ENCODE peak calls at places on chromosome 1, in five cellular contexts. One of them, this sample, is unnamed.

GRCh38 chr1:156664046-156664948 is 12.9 kb downstream of the NES start:
- DNase-seq in PC-3: no peak
- DNase-seq in fibroblast of mammary gland: no peak
- DNase-seq in left ventricle myocardium inferior: no peak
- DNase-seq in GM12878: no peak
- DNase-seq in this sample: no peak

GRCh38 chr1:243819438-243819839 is 30.6 kb downstream of the AKT3 start:
- DNase-seq in GM12878: no peak
- DNase-seq in left ventricle myocardium inferior: no peak
- DNase-seq in fibroblast of mammary gland: no peak
- DNase-seq in PC-3: no peak
- DNase-seq in this sample: no peak

GRCh38 chr1:242828828-242829227 is 304.3 kb upstream of the PLD5 start:
- DNase-seq in fibroblast of mammary gland: no peak
- DNase-seq in PC-3: no peak
- DNase-seq in left ventricle myocardium inferior: no peak
- DNase-seq in GM12878: no peak
- DNase-seq in this sample: no peak

GRCh38 chr1:58882322-58882951 is 98.6 kb upstream of the JUN start:
- DNase-seq in PC-3: no peak
- DNase-seq in GM12878: no peak
- DNase-seq in left ventricle myocardium inferior: no peak
- DNase-seq in fibroblast of mammary gland: no peak
- DNase-seq in this sample: no peak

GRCh38 chr1:153122831-153123421 is 9.6 kb upstream of the SPRR2F start:
- DNase-seq in left ventricle myocardium inferior: no peak
- DNase-seq in PC-3: peak; percentile 95
- DNase-seq in GM12878: peak; percentile 40
- DNase-seq in fibroblast of mammary gland: no peak
- DNase-seq in this sample: no peak

GRCh38 chr1:36653850-36654249 is 171.1 kb upstream of the CSF3R start:
- DNase-seq in fibroblast of mammary gland: peak; percentile 7
- DNase-seq in GM12878: no peak
- DNase-seq in PC-3: peak; percentile 5
- DNase-seq in left ventricle myocardium inferior: peak; percentile 58
- DNase-seq in this sample: peak; percentile 77

GRCh38 chr1:1892079-1892762 is 1.3 kb upstream of the GNB1 start:
- DNase-seq in fibroblast of mammary gland: no peak
- DNase-seq in PC-3: no peak
- DNase-seq in left ventricle myocardium inferior: no peak
- DNase-seq in GM12878: no peak
- DNase-seq in this sample: no peak

GRCh38 chr1:117590273-117590925 is 15.4 kb upstream of the TENT5C start:
- DNase-seq in fibroblast of mammary gland: no peak
- DNase-seq in PC-3: peak; percentile 6
- DNase-seq in left ventricle myocardium inferior: no peak
- DNase-seq in GM12878: no peak
- DNase-seq in this sample: no peak

GRCh38 chr1:59971464-59971911 is 44.9 kb upstream of the CYP2J2 start:
- DNase-seq in PC-3: peak; percentile 76
- DNase-seq in GM12878: no peak
- DNase-seq in left ventricle myocardium inferior: peak; percentile 55
- DNase-seq in fibroblast of mammary gland: peak; percentile 62
- DNase-seq in this sample: peak; percentile 64

GRCh38 chr1:94720091-94720793 is 99.9 kb upstream of the SLC44A3 start:
- DNase-seq in PC-3: no peak
- DNase-seq in fibroblast of mammary gland: no peak
- DNase-seq in GM12878: peak; percentile 60
- DNase-seq in left ventricle myocardium inferior: no peak
- DNase-seq in this sample: no peak

GRCh38 chr1:196546272-196547245 is 61.7 kb downstream of the KCNT2 start:
- DNase-seq in fibroblast of mammary gland: peak; percentile 78
- DNase-seq in left ventricle myocardium inferior: no peak
- DNase-seq in GM12878: no peak
- DNase-seq in PC-3: no peak
- DNase-seq in this sample: peak; percentile 96

GRCh38 chr1:32695098-32695904 is 7.3 kb downstream of the SYNC start:
- DNase-seq in left ventricle myocardium inferior: peak; percentile 78
- DNase-seq in fibroblast of mammary gland: peak; percentile 69
- DNase-seq in PC-3: peak; percentile 58
- DNase-seq in GM12878: no peak
- DNase-seq in this sample: peak; percentile 64
- TF ChIP-seq CTCF in left ventricle myocardium inferior: no peak
- TF ChIP-seq CTCF in fibroblast of mammary gland: no peak
- TF ChIP-seq CTCF in PC-3: no peak
- TF ChIP-seq CTCF in GM12878: no peak
- TF ChIP-seq CTCF in this sample: no peak

DNA sequence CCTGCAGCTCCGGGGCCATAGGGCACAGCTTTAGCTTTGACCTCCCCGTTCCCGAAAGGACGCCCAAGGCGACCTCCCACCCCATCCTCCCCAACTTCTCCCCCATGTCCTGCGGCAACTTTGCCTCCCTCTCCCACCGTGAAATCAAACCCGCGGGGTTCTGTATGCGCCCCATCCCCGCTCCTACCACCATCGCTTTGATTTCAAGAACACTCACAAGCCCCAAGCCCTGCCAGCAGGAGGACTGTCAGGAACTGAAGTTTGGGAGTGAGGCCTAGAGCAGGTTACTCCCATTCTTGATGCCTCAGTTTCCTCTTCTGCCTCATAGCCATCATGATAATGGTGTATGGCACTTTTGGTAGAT is 2.3 kb downstream of the PTPRU start:
- DNase-seq in PC-3: no peak
- DNase-seq in left ventricle myocardium inferior: no peak
- DNase-seq in GM12878: no peak
- DNase-seq in fibroblast of mammary gland: no peak
- DNase-seq in this sample: no peak
- H3K4me3 ChIP-seq in PC-3: peak overlapping the region; percentile 80
- H3K4me3 ChIP-seq in left ventricle myocardium inferior: peak overlapping the region; percentile 77
- H3K4me3 ChIP-seq in GM12878: no peak overlapping the region
- H3K4me3 ChIP-seq in fibroblast of mammary gland: no peak overlapping the region
- H3K4me3 ChIP-seq in this sample: peak overlapping the region; percentile 55

GRCh38 chr1:174949645-174950044 is 50.1 kb upstream of the CACYBP start:
- DNase-seq in fibroblast of mammary gland: no peak
- DNase-seq in PC-3: no peak
- DNase-seq in left ventricle myocardium inferior: no peak
- DNase-seq in GM12878: no peak
- DNase-seq in this sample: no peak
- TF ChIP-seq CTCF in fibroblast of mammary gland: no peak
- TF ChIP-seq CTCF in PC-3: no peak
- TF ChIP-seq CTCF in left ventricle myocardium inferior: no peak
- TF ChIP-seq CTCF in GM12878: no peak
- TF ChIP-seq CTCF in this sample: no peak

GRCh38 chr1:172638885-172639831 is 19.7 kb upstream of the FASLG start:
- DNase-seq in fibroblast of mammary gland: peak; percentile 96
- DNase-seq in GM12878: peak; percentile 19
- DNase-seq in left ventricle myocardium inferior: no peak
- DNase-seq in PC-3: peak; percentile 100
- DNase-seq in this sample: peak; percentile 69
- H3K4me3 ChIP-seq in fibroblast of mammary gland: no peak overlapping the region
- H3K4me3 ChIP-seq in GM12878: no peak overlapping the region
- H3K4me3 ChIP-seq in left ventricle myocardium inferior: no peak overlapping the region
- H3K4me3 ChIP-seq in PC-3: peak overlapping the region; percentile 36
- H3K4me3 ChIP-seq in this sample: no peak overlapping the region

GRCh38 chr1:96240438-96240837 is 481.1 kb upstream of the PTBP2 start:
- DNase-seq in left ventricle myocardium inferior: no peak
- DNase-seq in fibroblast of mammary gland: no peak
- DNase-seq in PC-3: no peak
- DNase-seq in GM12878: no peak
- DNase-seq in this sample: no peak

GRCh38 chr1:96238426-96238825 is 483.2 kb upstream of the PTBP2 start:
- DNase-seq in GM12878: no peak
- DNase-seq in PC-3: no peak
- DNase-seq in fibroblast of mammary gland: no peak
- DNase-seq in left ventricle myocardium inferior: no peak
- DNase-seq in this sample: no peak

GRCh38 chr1:96233422-96233821 is 488.2 kb upstream of the PTBP2 start:
- DNase-seq in fibroblast of mammary gland: peak; percentile 17
- DNase-seq in left ventricle myocardium inferior: no peak
- DNase-seq in PC-3: no peak
- DNase-seq in GM12878: no peak
- DNase-seq in this sample: no peak

GRCh38 chr1:96234299-96234698 is 487.3 kb upstream of the PTBP2 start:
- DNase-seq in left ventricle myocardium inferior: peak; percentile 14
- DNase-seq in GM12878: no peak
- DNase-seq in fibroblast of mammary gland: peak; percentile 70
- DNase-seq in PC-3: peak; percentile 58
- DNase-seq in this sample: peak; percentile 73

GRCh38 chr1:96236156-96236739 is 485.3 kb upstream of the PTBP2 start:
- DNase-seq in GM12878: no peak
- DNase-seq in left ventricle myocardium inferior: no peak
- DNase-seq in fibroblast of mammary gland: peak; percentile 81
- DNase-seq in PC-3: peak; percentile 73
- DNase-seq in this sample: peak; percentile 87
- TF ChIP-seq CTCF in GM12878: peak; percentile 52
- TF ChIP-seq CTCF in left ventricle myocardium inferior: peak; percentile 64
- TF ChIP-seq CTCF in fibroblast of mammary gland: peak; percentile 62
- TF ChIP-seq CTCF in PC-3: peak; percentile 76
- TF ChIP-seq CTCF in this sample: peak; percentile 58

GRCh38 chr1:111736548-111737215 is 2.5 kb downstream of the INKA2 start:
- DNase-seq in GM12878: no peak
- DNase-seq in left ventricle myocardium inferior: peak; percentile 85
- DNase-seq in PC-3: no peak
- DNase-seq in fibroblast of mammary gland: peak; percentile 52
- DNase-seq in this sample: peak; percentile 54
- H3K4me3 ChIP-seq in GM12878: no peak overlapping the region
- H3K4me3 ChIP-seq in left ventricle myocardium inferior: peak overlapping the region; percentile 83
- H3K4me3 ChIP-seq in PC-3: no peak overlapping the region
- H3K4me3 ChIP-seq in fibroblast of mammary gland: no peak overlapping the region
- H3K4me3 ChIP-seq in this sample: no peak overlapping the region

DNA sequence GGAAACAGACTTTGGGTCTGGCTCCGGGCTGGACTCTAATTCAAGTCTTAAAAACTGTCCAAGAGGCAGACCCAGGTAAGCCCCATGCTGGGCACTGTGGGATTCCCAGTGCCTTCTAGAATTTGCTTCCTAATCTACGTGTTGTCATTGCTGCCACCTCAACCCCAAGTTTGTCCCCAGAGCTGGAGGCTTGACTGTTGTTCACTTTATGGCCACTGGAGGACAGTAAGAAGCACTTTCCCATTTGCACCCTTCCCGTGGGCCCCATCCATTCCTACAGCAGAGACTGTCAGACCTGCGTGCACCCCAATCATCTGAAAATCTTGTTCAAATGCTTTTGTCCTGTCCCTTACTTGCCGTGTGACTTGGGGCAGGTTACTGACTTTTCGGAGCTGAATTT is 29.4 kb upstream of the VASH2 start:
- DNase-seq in GM12878: no peak
- DNase-seq in left ventricle myocardium inferior: no peak
- DNase-seq in fibroblast of mammary gland: no peak
- DNase-seq in PC-3: no peak
- DNase-seq in this sample: no peak
- TF ChIP-seq CTCF in GM12878: peak; percentile 45
- TF ChIP-seq CTCF in left ventricle myocardium inferior: peak; percentile 41
- TF ChIP-seq CTCF in fibroblast of mammary gland: peak; percentile 38
- TF ChIP-seq CTCF in PC-3: peak; percentile 43
- TF ChIP-seq CTCF in this sample: peak; percentile 37

This sample was measured in fibroblast of pulmonary artery.